ENCODE peak calls at places on chromosomes 16 and 17, in six cellular contexts. Z is right lobe of liver; E is sigmoid colon; S is CD4-positive, alpha-beta memory T cell; K is activated CD4-positive, CD25-positive, alpha-beta regulatory T cell; V is Right ventricle myocardium superior. L is an unnamed sample.

GRCh38 chr17:2174048-2174447 is 119.1 kb downstream of the HIC1 start:
- DNase-seq in Z (no peak), E (peak; percentile 41), S (no peak), K (no peak), V (no peak), L (no peak)

GRCh38 chr16:14140916-14141315 is 69.8 kb downstream of the MRTFB start:
- DNase-seq in Z (no peak), E (no peak), S (no peak), K (no peak), V (no peak), L (no peak)

GRCh38 chr17:36938566-36939058 is 1.3 kb downstream of the LHX1 start:
- DNase-seq in Z (no peak), E (no peak), S (peak; percentile 16), K (no peak), V (no peak), L (no peak)

GRCh38 chr17:40777971-40778370 is 4.4 kb downstream of the KRT27 start:
- DNase-seq in Z (no peak), E (no peak), S (no peak), K (no peak), V (no peak), L (no peak)

GRCh38 chr17:40350410-40351184 is 13.9 kb downstream of the GJD3 start:
- DNase-seq in Z (no peak), E (no peak), S (no peak), K (no peak), V (no peak), L (no peak)

GRCh38 chr17:58520843-58521430 is 6.5 kb upstream of the MTMR4 start:
- DNase-seq in Z (no peak), E (no peak), S (no peak), K (no peak), V (no peak), L (no peak)

GRCh38 chr16:10949424-10949970 is 5.1 kb downstream of the CLEC16A start:
- DNase-seq in Z (no peak), E (no peak), S (peak; percentile 53), K (peak; percentile 20), V (no peak), L (no peak)

GRCh38 chr17:6084226-6085161 is 14.3 kb downstream of the WSCD1 start:
- DNase-seq in Z (no peak), E (no peak), S (no peak), K (no peak), V (no peak), L (no peak)

GRCh38 chr17:57881783-57882291 is 32.0 kb upstream of the MRPS23 start:
- DNase-seq in Z (peak; percentile 42), E (peak; percentile 86), S (no peak), K (no peak), V (peak; percentile 70), L (no peak)

GRCh38 chr16:569445-570254 is at the start of gene PIGQ:
- DNase-seq in Z (peak; percentile 70), E (peak; percentile 84), S (peak; percentile 71), K (peak; percentile 33), V (peak; percentile 83), L (no peak)

GRCh38 chr16:79792952-79793351 is 192.4 kb upstream of the MAF start:
- DNase-seq in Z (no peak), E (no peak), S (no peak), K (no peak), V (no peak), L (no peak)

GRCh38 chr17:80277751-80278671 is 17.4 kb downstream of the RNF213 start:
- DNase-seq in Z (peak; percentile 57), E (peak; percentile 83), S (no peak), K (no peak), V (no peak), L (no peak)

GRCh38 chr16:81237282-81237681 is 1.2 kb upstream of the BCO1 start:
- DNase-seq in Z (peak; percentile 76), E (peak; percentile 93), S (no peak), K (no peak), V (peak; percentile 78), L (no peak)

GRCh38 chr16:77775911-77776909 is 12.2 kb upstream of the VAT1L start:
- DNase-seq in Z (peak; percentile 71), E (no peak), S (no peak), K (no peak), V (no peak), L (no peak)

GRCh38 chr16:11201498-11202259 is 54.3 kb downstream of the SOCS1 start:
- DNase-seq in Z (no peak), E (no peak), S (no peak), K (no peak), V (no peak), L (no peak)

GRCh38 chr17:75875940-75876189 is 2.5 kb downstream of the TRIM47 start:
- DNase-seq in Z (no peak), E (peak; percentile 89), S (no peak), K (no peak), V (no peak), L (no peak)

GRCh38 chr17:77332034-77332971 is 191.5 kb downstream of the SEC14L1 start:
- DNase-seq in Z (peak; percentile 14), E (peak; percentile 50), S (peak; percentile 76), K (no peak), V (peak; percentile 24), L (no peak)

GRCh38 chr17:13776027-13776551 is 174.4 kb upstream of the HS3ST3A1 start:
- DNase-seq in Z (no peak), E (no peak), S (no peak), K (no peak), V (no peak), L (no peak)

GRCh38 chr16:2507052-2507678 is 6.6 kb upstream of the ATP6V0C start:
- DNase-seq in Z (peak; percentile 70), E (peak; percentile 76), S (no peak), K (no peak), V (peak; percentile 66), L (no peak)

GRCh38 chr17:82674656-82675475 is 23.6 kb downstream of the RAB40B start:
- DNase-seq in Z (no peak), E (no peak), S (no peak), K (no peak), V (peak; percentile 26), L (no peak)

GRCh38 chr17:550041-550398 is 164.6 kb downstream of the VPS53 start:
- DNase-seq in Z (no peak), E (no peak), S (no peak), K (no peak), V (no peak), L (no peak)

GRCh38 chr17:45231481-45232116 is 9.9 kb downstream of the FMNL1 start:
- DNase-seq in Z (no peak), E (peak; percentile 66), S (no peak), K (no peak), V (peak; percentile 52), L (no peak)

GRCh38 chr16:4580245-4580644 is 24.1 kb downstream of the C16orf96 start:
- DNase-seq in Z (no peak), E (no peak), S (no peak), K (no peak), V (no peak), L (no peak)

GRCh38 chr17:67474081-67474661 is 97.1 kb downstream of the PITPNC1 start:
- DNase-seq in Z (no peak), E (peak; percentile 77), S (no peak), K (no peak), V (no peak), L (no peak)

GRCh38 chr16:20904507-20905079 is 4.0 kb downstream of the LYRM1 start:
- DNase-seq in Z (no peak), E (no peak), S (peak; percentile 59), K (no peak), V (no peak), L (no peak)

GRCh38 chr16:13959626-13960025 is 39.7 kb downstream of the ERCC4 start:
- DNase-seq in Z (no peak), E (no peak), S (no peak), K (no peak), V (no peak), L (no peak)

L was measured in NCI-H1048.